ENCODE peak calls at places on chromosomes 11 and 22, in six cellular contexts. C is neural progenitor cell, Y is endodermal cell, F is kidney epithelial cell, X is vagina, U is foreskin fibroblast. B is an unnamed sample.

GRCh38 chr11:61141601-61142028 is 19.6 kb downstream of the VPS37C start:
- DNase-seq in F (no peak), C (no peak), U (no peak), Y (no peak), X (no peak), B (no peak)

GRCh38 chr22:32444068-32444467 is 20.2 kb downstream of the BPIFC start:
- DNase-seq in F (no peak), U (peak), C (peak), X (no peak), Y (peak), B (no peak)

GRCh38 chr11:35629914-35630313 is 11.7 kb downstream of the FJX1 start:
- DNase-seq in U (peak), C (no peak), X (no peak), F (peak), Y (no peak), B (peak)

GRCh38 chr11:117933930-117934329 is 4.7 kb upstream of the TMPRSS13 start:
- DNase-seq in U (no peak), Y (peak), C (peak), F (no peak), X (no peak), B (no peak)

GRCh38 chr11:17979770-17980371 is 33.0 kb downstream of the SERGEF start:
- DNase-seq in C (peak), X (no peak), U (peak), Y (peak), F (no peak), B (no peak)

GRCh38 chr11:70546179-70546940 is 148.0 kb downstream of the CTTN start:
- DNase-seq in U (no peak), C (no peak), F (no peak), X (no peak), Y (peak), B (no peak)

GRCh38 chr11:118051611-118052461 is 25.0 kb upstream of the TMPRSS4 start:
- DNase-seq in U (no peak), X (no peak), C (no peak), Y (no peak), F (no peak), B (no peak)

GRCh38 chr11:36372101-36372767 is 76.1 kb downstream of the PRR5L start:
- DNase-seq in X (no peak), F (no peak), U (peak), Y (no peak), C (no peak), B (peak)

GRCh38 chr11:1892558-1892957 is 863 bp upstream of the PRR33 start:
- DNase-seq in U (no peak), X (no peak), Y (no peak), F (no peak), C (no peak), B (no peak)

GRCh38 chr22:49768077-49768476 is 59.6 kb downstream of the BRD1 start:
- DNase-seq in F (no peak), C (no peak), X (no peak), U (no peak), Y (peak), B (no peak)

GRCh38 chr22:33666661-33667619 is 253.3 kb downstream of the LARGE1 start:
- DNase-seq in F (no peak), X (no peak), U (no peak), Y (peak), C (peak), B (no peak)

GRCh38 chr11:121687961-121688566 is 235.3 kb upstream of the SORL1-AS1 start:
- DNase-seq in X (no peak), Y (peak), F (no peak), C (peak), U (peak), B (peak)

GRCh38 chr11:41781441-41781840 is 322.0 kb upstream of the LRRC4C start:
- DNase-seq in X (no peak), U (no peak), F (no peak), Y (no peak), C (no peak), B (no peak)

GRCh38 chr11:130219148-130219547 is 59.6 kb downstream of the ST14 start:
- DNase-seq in F (no peak), U (no peak), X (no peak), Y (no peak), C (no peak), B (no peak)

GRCh38 chr11:68584991-68585524 is 99.3 kb upstream of the GAL start:
- DNase-seq in Y (no peak), X (no peak), U (no peak), F (no peak), C (no peak), B (no peak)

GRCh38 chr11:29318134-29318845 is 698.5 kb downstream of the KCNA4 start:
- DNase-seq in F (peak), C (no peak), X (no peak), Y (no peak), U (peak), B (peak)

GRCh38 chr22:46791201-46791731 is 28.8 kb downstream of the TBC1D22A start:
- DNase-seq in X (peak), C (no peak), F (no peak), Y (peak), U (peak), B (no peak)
- H3K4me3 ChIP-seq in X (no peak), C (no peak), F (no peak), Y (no peak), U (no peak), B (no peak)

GRCh38 chr11:15941206-15941770 is 415.1 kb downstream of the SOX6 start:
- DNase-seq in Y (peak), F (no peak), C (peak), U (peak), X (peak), B (peak)
- TF ChIP-seq CTCF in Y (peak), F (peak), C (peak), U (peak), X (peak), B (peak)

GRCh38 chr11:128942272-128942612 is 429 bp downstream of the TP53AIP1 start:
- DNase-seq in F (no peak), C (no peak), U (no peak), Y (no peak), X (no peak), B (no peak)

GRCh38 chr11:128941573-128942271 is 949 bp downstream of the TP53AIP1 start:
- DNase-seq in U (no peak), Y (no peak), X (no peak), C (no peak), F (no peak), B (no peak)

GRCh38 chr11:128940603-128941002 is 2.1 kb downstream of the TP53AIP1 start:
- DNase-seq in F (no peak), U (no peak), C (no peak), X (no peak), Y (no peak), B (no peak)

GRCh38 chr11:128940156-128940555 is 2.5 kb downstream of the TP53AIP1 start:
- DNase-seq in C (no peak), X (no peak), F (no peak), Y (no peak), U (no peak), B (no peak)

GRCh38 chr11:128942807-128943430 is at the start of gene TP53AIP1:
- DNase-seq in X (no peak), F (no peak), Y (no peak), U (peak), C (no peak), B (no peak)
- H3K4me3 ChIP-seq in X (no peak), F (no peak), Y (no peak), U (no peak), C (no peak), B (no peak)

GRCh38 chr11:12831471-12832202 is 157.4 kb downstream of the TEAD1 start:
- DNase-seq in U (peak), F (no peak), X (no peak), C (no peak), Y (no peak), B (no peak)

GRCh38 chr11:12835286-12835685 is 161.1 kb downstream of the TEAD1 start:
- DNase-seq in Y (no peak), C (no peak), U (no peak), X (no peak), F (no peak), B (no peak)

GRCh38 chr11:12832828-12833227 is 158.6 kb downstream of the TEAD1 start:
- DNase-seq in X (no peak), U (peak), F (no peak), Y (no peak), C (no peak), B (no peak)

GRCh38 chr11:12834630-12835029 is 160.4 kb downstream of the TEAD1 start:
- DNase-seq in F (no peak), Y (no peak), X (no peak), U (no peak), C (no peak), B (no peak)

GRCh38 chr11:12834166-12834565 is 159.9 kb downstream of the TEAD1 start:
- DNase-seq in Y (no peak), C (no peak), X (no peak), U (no peak), F (no peak), B (no peak)
- TF ChIP-seq CTCF in Y (no peak), C (no peak), X (no peak), U (no peak), F (no peak), B (no peak)

GRCh38 chr11:6610591-6610990 is 1.4 kb downstream of the TAF10 start:
- DNase-seq in C (no peak), F (no peak), Y (no peak), X (peak), U (no peak), B (no peak)

GRCh38 chr11:6611092-6612007 is 666 bp downstream of the TAF10 start:
- DNase-seq in F (no peak), X (peak), Y (peak), U (peak), C (peak), B (no peak)

GRCh38 chr11:6608726-6609501 is 3.1 kb downstream of the TAF10 start:
- DNase-seq in C (no peak), F (no peak), Y (peak), U (no peak), X (peak), B (no peak)

GRCh38 chr11:6608011-6608410 is 4.0 kb downstream of the TAF10 start:
- DNase-seq in U (peak), X (peak), F (no peak), Y (peak), C (no peak), B (no peak)

DNA sequence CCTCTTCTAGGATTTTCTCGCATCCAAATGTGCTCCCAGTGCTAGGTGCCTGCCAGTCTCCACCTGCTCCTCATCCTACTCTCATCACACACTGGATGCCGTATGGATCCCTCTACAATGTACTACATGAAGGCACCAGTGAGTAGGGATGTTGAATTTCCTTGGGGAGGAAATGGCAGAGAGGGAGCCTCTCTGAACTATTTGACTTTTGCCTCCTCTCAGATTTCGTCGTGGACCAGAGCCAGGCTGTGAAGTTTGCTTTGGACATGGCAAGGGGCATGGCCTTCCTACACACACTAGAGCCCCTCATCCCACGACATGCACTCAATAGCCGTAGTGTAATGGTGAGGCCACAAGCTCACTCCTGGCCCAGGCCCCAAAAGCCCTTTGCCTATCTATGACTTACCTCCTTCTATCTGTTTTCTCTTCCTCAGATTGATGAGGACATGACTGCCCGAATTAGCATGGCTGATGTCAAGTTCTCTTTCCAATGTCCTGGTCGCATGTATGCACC is 2.5 kb downstream of the TAF10 start:
- DNase-seq in U (no peak), Y (peak), C (no peak), X (peak), F (no peak), B (no peak)
- H3K4me3 ChIP-seq in U (no peak), Y (no peak), C (no peak), X (no peak), F (no peak), B (no peak)

GRCh38 chr11:46363455-46363920 is 16.2 kb downstream of the DGKZ start:
- DNase-seq in C (no peak), X (no peak), F (peak), U (peak), Y (no peak), B (no peak)
- TF ChIP-seq CTCF in C (no peak), X (no peak), F (peak), U (no peak), Y (no peak), B (no peak)

GRCh38 chr11:4140067-4140636 is 45.6 kb downstream of the RRM1 start:
- DNase-seq in F (no peak), X (no peak), C (no peak), U (no peak), Y (no peak), B (no peak)

GRCh38 chr11:4134844-4135243 is 40.2 kb downstream of the RRM1 start:
- DNase-seq in C (no peak), Y (no peak), F (peak), U (peak), X (no peak), B (peak)
- H3K4me3 ChIP-seq in C (no peak), Y (no peak), F (no peak), U (no peak), X (no peak), B (no peak)

GRCh38 chr11:76246271-76246933 is 40.1 kb upstream of the WNT11 start:
- DNase-seq in Y (no peak), U (no peak), C (no peak), X (no peak), F (no peak), B (no peak)

GRCh38 chr11:76247091-76247490 is 40.8 kb upstream of the WNT11 start:
- DNase-seq in X (no peak), U (no peak), F (no peak), C (no peak), Y (no peak), B (no peak)

GRCh38 chr11:76249195-76249741 is 43.0 kb upstream of the WNT11 start:
- DNase-seq in Y (no peak), X (no peak), F (no peak), U (no peak), C (no peak), B (no peak)

GRCh38 chr11:76250520-76251222 is 44.4 kb upstream of the WNT11 start:
- DNase-seq in X (no peak), U (no peak), F (no peak), C (no peak), Y (peak), B (no peak)

GRCh38 chr11:76248210-76248609 is 41.9 kb upstream of the WNT11 start:
- DNase-seq in U (no peak), C (peak), Y (peak), F (no peak), X (no peak), B (no peak)
- TF ChIP-seq CTCF in U (peak), C (peak), Y (peak), F (peak), X (no peak), B (peak)

GRCh38 chr22:46577361-46578249 is 40.2 kb upstream of the CELSR1 start:
- DNase-seq in U (peak), F (no peak), C (peak), X (no peak), Y (peak), B (no peak)

GRCh38 chr22:46579751-46580449 is 40.3 kb upstream of the GRAMD4 start:
- DNase-seq in X (no peak), Y (peak), F (no peak), U (no peak), C (no peak), B (no peak)

GRCh38 chr22:46580940-46581579 is 39.1 kb upstream of the GRAMD4 start:
- DNase-seq in C (no peak), F (no peak), Y (peak), U (no peak), X (no peak), B (no peak)

GRCh38 chr22:46578251-46578823 is 40.9 kb upstream of the CELSR1 start:
- DNase-seq in X (no peak), F (no peak), C (no peak), U (no peak), Y (peak), B (no peak)

GRCh38 chr22:46578824-46579561 is 41.2 kb upstream of the GRAMD4 start:
- DNase-seq in X (no peak), U (peak), Y (peak), C (peak), F (no peak), B (peak)
- H3K4me3 ChIP-seq in X (peak), U (peak), Y (no peak), C (no peak), F (no peak), B (peak)

GRCh38 chr11:14378171-14378570 is 19.2 kb upstream of the RRAS2 start:
- DNase-seq in X (no peak), F (no peak), U (no peak), Y (no peak), C (no peak), B (no peak)
- TF ChIP-seq CTCF in X (no peak), F (no peak), U (no peak), Y (no peak), C (no peak), B (no peak)

B was measured in astrocyte of the cerebellum.